ENCODE peak calls at places on chromosomes 4 and X, in seven cellular contexts. X is NCI-H2081, N is glomerular endothelial cell, M is stromal cell of bone marrow, F is RKO, A is T-helper 2 cell, J is activated T-cell treated with anti-CD3 and anti-CD28 coated beads for 1 hour. B is an unnamed sample.

GRCh38 chrX:106802388-106803275 is at the start of gene TBC1D8B:
- DNase-seq in X (peak), N (peak), M (peak), F (peak), A (no peak), J (no peak), B (peak)

GRCh38 chrX:64570204-64570603 is 175.0 kb upstream of the MTMR8 start:
- DNase-seq in X (no peak), N (no peak), M (no peak), F (peak), A (no peak), J (no peak), B (no peak)

GRCh38 chrX:68498508-68499379 is at the start of gene YIPF6:
- DNase-seq in X (peak), N (no peak), M (peak), F (peak), A (peak), J (peak), B (no peak)

GRCh38 chr4:54090804-54091623 is 8.9 kb upstream of the GSX2 start:
- DNase-seq in X (peak), N (no peak), M (no peak), F (no peak), A (no peak), J (no peak), B (no peak)

GRCh38 chr4:14178421-14178820 is 550.9 kb upstream of the BOD1L1 start:
- DNase-seq in X (no peak), N (peak), M (peak), F (no peak), A (no peak), J (no peak), B (no peak)

GRCh38 chr4:828641-829271 is 2.8 kb upstream of the CPLX1 start:
- DNase-seq in X (no peak), N (no peak), M (no peak), F (peak), A (no peak), J (no peak), B (no peak)

GRCh38 chrX:74421181-74422028 is at the start of gene SLC16A2:
- DNase-seq in X (peak), N (no peak), M (peak), F (peak), A (no peak), J (peak), B (peak)

GRCh38 chrX:101619336-101619735 is 1.5 kb upstream of the ARMCX6 start:
- DNase-seq in X (no peak), N (no peak), M (no peak), F (peak), A (no peak), J (no peak), B (no peak)

GRCh38 chrX:37487271-37487670 is 84.2 kb upstream of the LANCL3 start:
- DNase-seq in X (no peak), N (no peak), M (no peak), F (no peak), A (no peak), J (no peak), B (no peak)

GRCh38 chr4:55458164-55458563 is 62.4 kb downstream of the TMEM165 start:
- DNase-seq in X (no peak), N (no peak), M (peak), F (no peak), A (no peak), J (no peak), B (no peak)

GRCh38 chr4:153465583-153465921 is 608 bp upstream of the TMEM131L start:
- DNase-seq in X (peak), N (no peak), M (peak), F (peak), A (no peak), J (no peak), B (no peak)

GRCh38 chr4:19566041-19566440 is 685.7 kb upstream of the SLIT2 start:
- DNase-seq in X (no peak), N (no peak), M (no peak), F (no peak), A (no peak), J (no peak), B (no peak)

GRCh38 chr4:20839957-20840356 is 139.7 kb downstream of the PACRGL start:
- DNase-seq in X (no peak), N (peak), M (no peak), F (peak), A (no peak), J (no peak), B (no peak)

GRCh38 chr4:72112514-72113156 is 80.8 kb downstream of the NPFFR2 start:
- DNase-seq in X (no peak), N (peak), M (peak), F (peak), A (no peak), J (no peak), B (no peak)

GRCh38 chr4:121182296-121182695 is 18.2 kb upstream of the TNIP3 start:
- DNase-seq in X (no peak), N (no peak), M (no peak), F (no peak), A (no peak), J (no peak), B (peak)

GRCh38 chrX:32084757-32085156 is 1012.9 kb upstream of the FTHL17 start:
- DNase-seq in X (no peak), N (no peak), M (no peak), F (no peak), A (no peak), J (no peak), B (no peak)

GRCh38 chr4:124427095-124427767 is 285.3 kb downstream of the ANKRD50 start:
- DNase-seq in X (no peak), N (peak), M (no peak), F (no peak), A (no peak), J (no peak), B (peak)

GRCh38 chr4:70997068-70997467 is 3.6 kb downstream of the DCK start:
- DNase-seq in X (no peak), N (no peak), M (no peak), F (no peak), A (no peak), J (no peak), B (no peak)

GRCh38 chr4:6751611-6752485 is 30.7 kb upstream of the KIAA0232 start:
- DNase-seq in X (no peak), N (no peak), M (no peak), F (no peak), A (no peak), J (no peak), B (peak)

GRCh38 chr4:54091637-54092404 is 8.1 kb upstream of the GSX2 start:
- DNase-seq in X (peak), N (no peak), M (peak), F (peak), A (peak), J (peak), B (no peak)

GRCh38 chr4:189974056-189974455 is 33.4 kb downstream of the FRG1 start:
- DNase-seq in X (no peak), N (no peak), M (no peak), F (peak), A (no peak), J (no peak), B (no peak)

GRCh38 chr4:152531479-152531878 is 4.4 kb downstream of the FBXW7 start:
- DNase-seq in X (no peak), N (no peak), M (no peak), F (no peak), A (no peak), J (no peak), B (no peak)

GRCh38 chr4:105215609-105216313 is 69.1 kb downstream of the TET2 start:
- DNase-seq in X (no peak), N (no peak), M (no peak), F (no peak), A (no peak), J (no peak), B (no peak)

GRCh38 chr4:118979712-118980111 is 91.1 kb downstream of the SYNPO2 start:
- DNase-seq in X (no peak), N (no peak), M (no peak), F (no peak), A (no peak), J (no peak), B (no peak)

GRCh38 chr4:145538636-145539035 is 57.0 kb downstream of the SMAD1 start:
- DNase-seq in X (no peak), N (no peak), M (no peak), F (no peak), A (no peak), J (no peak), B (no peak)

GRCh38 chr4:150952167-150952845 is 62.8 kb downstream of the LRBA start:
- DNase-seq in X (no peak), N (no peak), M (no peak), F (no peak), A (no peak), J (no peak), B (no peak)

GRCh38 chrX:132058050-132058449 is 34.9 kb downstream of the STK26 start:
- DNase-seq in X (no peak), N (no peak), M (no peak), F (no peak), A (no peak), J (no peak), B (no peak)

GRCh38 chrX:8748855-8749254 is 16.9 kb upstream of the ANOS1 start:
- DNase-seq in X (peak), N (no peak), M (no peak), F (peak), A (no peak), J (no peak), B (no peak)

GRCh38 chr4:73904491-73904890 is 35.3 kb downstream of the CXCL1 start:
- DNase-seq in X (no peak), N (no peak), M (peak), F (no peak), A (no peak), J (no peak), B (no peak)

GRCh38 chr4:6643141-6643847 is 2.8 kb downstream of the MRFAP1 start:
- DNase-seq in X (no peak), N (no peak), M (no peak), F (no peak), A (no peak), J (no peak), B (no peak)

GRCh38 chr4:33126002-33126401 is 2405.8 kb downstream of the PCDH7 start:
- DNase-seq in X (no peak), N (no peak), M (no peak), F (no peak), A (no peak), J (no peak), B (no peak)

B was measured in LNCaP clone FGC.